ENCODE peak calls at places on chromosomes 1 and 21, in four cellular contexts. T is H1, K is GM12878, B is HepG2. D is an unnamed sample.

GRCh38 chr21:16264314-16264713 is 534.5 kb downstream of the USP25 start:
- DNase-seq in B (no peak), K (no peak), T (no peak), D (no peak)

GRCh38 chr1:59029768-59030167 is 245.9 kb upstream of the JUN start:
- DNase-seq in T (no peak), K (no peak), B (no peak), D (no peak)

GRCh38 chr1:8604041-8604942 is 213.1 kb downstream of the RERE start:
- DNase-seq in B (no peak), T (no peak), K (peak), D (no peak)

GRCh38 chr1:52631759-52632331 is 1.1 kb upstream of the SHISAL2A start:
- DNase-seq in K (no peak), B (no peak), T (no peak), D (peak)

GRCh38 chr1:230822092-230822581 is 46.2 kb downstream of the C1orf198 start:
- DNase-seq in B (no peak), K (no peak), T (peak), D (no peak)

GRCh38 chr1:30726254-30726653 is 2.9 kb upstream of the MATN1 start:
- DNase-seq in T (no peak), K (no peak), B (no peak), D (no peak)

GRCh38 chr1:200811704-200812103 is 61.1 kb upstream of the GPR25 start:
- DNase-seq in K (no peak), B (no peak), T (no peak), D (no peak)

GRCh38 chr1:214516434-214517326 is 34.7 kb downstream of the PTPN14 start:
- DNase-seq in B (peak), K (no peak), T (no peak), D (no peak)

GRCh38 chr1:199124351-199124750 is 485.5 kb downstream of the PTPRC start:
- DNase-seq in K (no peak), T (no peak), B (no peak), D (no peak)

GRCh38 chr1:98388431-98388830 is 273.1 kb upstream of the SNX7 start:
- DNase-seq in K (peak), T (no peak), B (no peak), D (no peak)

GRCh38 chr1:52707927-52708655 is 9.9 kb upstream of the COA7 start:
- DNase-seq in T (no peak), K (no peak), B (peak), D (no peak)

GRCh38 chr1:246005067-246005466 is 502.0 kb downstream of the SMYD3 start:
- DNase-seq in K (no peak), T (no peak), B (no peak), D (no peak)

GRCh38 chr1:24695202-24695974 is 49.9 kb upstream of the CLIC4 start:
- DNase-seq in B (no peak), T (no peak), K (no peak), D (no peak)

GRCh38 chr1:198811436-198811835 is 172.6 kb downstream of the PTPRC start:
- DNase-seq in K (no peak), B (no peak), T (no peak), D (no peak)

GRCh38 chr21:37041706-37042271 is 31.1 kb downstream of the PIGP start:
- DNase-seq in T (no peak), K (no peak), B (no peak), D (no peak)

GRCh38 chr1:233543338-233544255 is 70.3 kb upstream of the KCNK1 start:
- DNase-seq in K (no peak), T (no peak), B (peak), D (no peak)

GRCh38 chr21:18248171-18248570 is 3.5 kb downstream of the CHODL start:
- DNase-seq in T (no peak), B (no peak), K (no peak), D (no peak)

GRCh38 chr21:43824883-43825609 is 35.7 kb downstream of the RRP1 start:
- DNase-seq in T (no peak), K (no peak), B (no peak), D (peak)

GRCh38 chr1:177082855-177083741 is 81.4 kb downstream of the ASTN1 start:
- DNase-seq in B (no peak), K (no peak), T (no peak), D (peak)

GRCh38 chr1:38522998-38523939 is 336.3 kb downstream of the RRAGC start:
- DNase-seq in B (no peak), T (no peak), K (no peak), D (no peak)

GRCh38 chr1:159854101-159854692 is 8.3 kb downstream of the VSIG8 start:
- DNase-seq in B (no peak), K (no peak), T (peak), D (peak)

GRCh38 chr1:95086949-95087533 is 14.3 kb upstream of the ALG14 start:
- DNase-seq in K (no peak), B (peak), T (no peak), D (no peak)

GRCh38 chr1:2253036-2253796 is 25.1 kb downstream of the SKI start:
- DNase-seq in B (no peak), T (no peak), K (no peak), D (no peak)

GRCh38 chr1:113392541-113392940 is 2.2 kb downstream of the MAGI3 start:
- DNase-seq in T (no peak), K (no peak), B (no peak), D (no peak)

GRCh38 chr21:33684923-33685560 is 42.7 kb downstream of the ITSN1 start:
- DNase-seq in K (no peak), T (no peak), B (peak), D (no peak)

GRCh38 chr1:78553859-78554258 is 63.1 kb downstream of the PTGFR start:
- DNase-seq in B (peak), K (no peak), T (no peak), D (no peak)

GRCh38 chr1:42206164-42206563 is 41.6 kb upstream of the GUCA2A start:
- DNase-seq in B (no peak), T (no peak), K (no peak), D (no peak)

GRCh38 chr1:58782308-58783089 is 1.3 kb downstream of the JUN start:
- DNase-seq in B (no peak), T (peak), K (no peak), D (peak)

GRCh38 chr1:171717080-171717479 is 24.8 kb downstream of the VAMP4 start:
- DNase-seq in T (no peak), K (no peak), B (no peak), D (no peak)

GRCh38 chr1:152022521-152022920 is 14.3 kb downstream of the S100A11 start:
- DNase-seq in K (no peak), T (no peak), B (no peak), D (no peak)

GRCh38 chr1:70293186-70293843 is 61.2 kb downstream of the ANKRD13C start:
- DNase-seq in T (no peak), B (no peak), K (no peak), D (no peak)

GRCh38 chr1:244296010-244296409 is 155.7 kb downstream of the ADSS2 start:
- DNase-seq in K (no peak), T (no peak), B (no peak), D (no peak)

GRCh38 chr1:229368347-229368746 is 25.5 kb upstream of the CCSAP start:
- DNase-seq in T (peak), B (no peak), K (peak), D (no peak)

GRCh38 chr1:221605569-221605968 is 136.3 kb downstream of the DUSP10 start:
- DNase-seq in K (no peak), B (no peak), T (no peak), D (no peak)

GRCh38 chr1:91013302-91013701 is 8.5 kb downstream of the ZNF644 start:
- DNase-seq in T (no peak), B (no peak), K (no peak), D (no peak)

GRCh38 chr1:33312413-33312749 is 8.5 kb downstream of the A3GALT2 start:
- DNase-seq in K (no peak), B (no peak), T (no peak), D (no peak)

DNA sequence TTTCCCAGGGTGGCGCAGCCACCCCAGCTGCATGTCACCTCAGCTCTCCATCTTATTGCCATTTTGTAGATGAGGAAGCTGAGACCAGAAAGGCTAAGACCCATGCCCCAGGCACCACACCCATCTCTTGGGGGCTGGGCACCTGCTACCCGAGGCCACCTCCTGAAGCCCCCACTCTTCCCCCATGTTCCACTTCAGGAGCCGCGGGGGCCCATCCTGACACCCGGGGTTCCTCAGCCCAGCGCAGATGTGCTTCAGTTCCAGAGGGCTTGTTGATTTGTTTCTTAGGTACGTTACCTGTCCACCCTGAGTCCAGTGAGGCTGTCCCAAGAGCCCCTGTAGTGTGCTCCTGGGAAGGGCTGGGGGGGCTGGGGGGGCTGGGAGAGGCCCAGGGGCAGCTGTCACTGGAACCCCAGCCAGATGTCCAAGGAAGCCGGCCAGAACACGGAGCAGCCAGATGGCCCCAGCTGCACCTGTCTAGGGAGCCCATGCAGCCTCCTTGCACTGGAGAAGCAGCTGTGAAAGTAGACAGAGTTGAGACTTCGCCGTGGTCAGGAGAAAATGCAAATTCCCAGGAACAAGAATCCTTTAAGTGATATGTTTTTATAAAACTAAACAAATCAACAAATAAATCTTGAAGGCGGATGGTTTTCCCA is 17.1 kb upstream of the CCDC27 start:
- DNase-seq in K (no peak), B (no peak), T (no peak), D (no peak)
- TF ChIP-seq RFX5 in K (no peak), B (no peak), T (no peak), D (no peak)

GRCh38 chr1:100893718-100894117 is 924 bp downstream of the EXTL2 start:
- DNase-seq in T (no peak), K (no peak), B (no peak), D (peak)
- TF ChIP-seq TCF12 in T (no peak), K (no peak), B (no peak), D (no peak)

DNA sequence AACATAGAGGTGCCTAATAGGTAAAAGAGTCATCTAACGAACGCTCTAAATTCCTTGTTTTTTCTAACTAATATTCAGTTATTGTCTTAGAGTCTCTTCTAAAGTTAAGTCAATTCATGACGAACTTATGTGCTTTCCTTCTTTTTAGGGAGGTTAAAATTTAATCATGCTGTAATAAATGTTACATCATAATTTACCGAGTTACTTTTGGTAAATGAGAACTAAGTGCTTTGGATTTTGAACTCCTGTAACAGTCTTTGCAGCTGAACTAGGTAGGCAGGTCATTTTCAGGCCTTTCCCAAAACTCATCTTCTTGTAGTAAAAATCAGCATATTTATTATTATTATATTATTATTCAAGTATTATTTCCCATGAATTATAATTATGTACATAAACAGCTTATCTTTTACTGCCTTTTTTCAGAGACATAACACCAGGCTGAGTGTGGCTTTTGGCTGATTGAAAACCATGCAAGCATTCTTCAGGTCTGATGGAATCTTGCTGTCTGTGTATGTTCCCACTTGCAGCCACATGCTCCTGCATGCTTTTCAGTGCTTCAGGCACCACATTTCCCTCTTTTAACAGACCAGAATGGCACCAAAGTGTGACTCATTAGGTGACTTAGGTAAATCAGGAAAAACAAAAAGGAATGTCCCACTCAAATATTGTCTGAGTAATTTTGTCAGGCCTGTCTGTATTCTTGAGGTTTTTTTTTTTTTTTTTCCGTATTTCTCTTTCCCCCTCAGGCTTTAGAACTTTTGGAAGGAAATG is 81.0 kb upstream of the CD55 start:
- DNase-seq in T (no peak), K (no peak), B (peak), D (no peak)
- TF ChIP-seq MAX in T (no peak), K (no peak), B (peak), D (no peak)

DNA sequence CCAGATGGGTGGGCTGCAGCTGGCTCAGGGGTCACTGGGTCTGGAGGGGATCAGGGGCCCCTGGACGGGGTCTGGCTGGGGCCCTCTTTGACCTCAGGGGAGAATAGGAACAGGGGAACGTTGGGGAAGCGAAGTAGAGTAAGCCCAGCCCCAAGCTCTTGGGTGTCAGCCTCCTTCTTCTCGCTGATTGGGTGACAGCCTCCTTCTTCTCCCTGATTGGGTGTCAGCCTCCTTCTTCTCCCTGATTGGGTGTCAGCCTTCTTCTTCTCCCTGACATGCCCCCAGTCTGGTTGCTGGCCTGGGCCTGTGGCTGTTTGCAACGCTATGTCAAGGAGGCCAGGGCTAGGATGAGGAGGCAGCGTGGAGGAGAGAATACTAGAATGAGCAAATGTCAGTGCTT is 76.7 kb upstream of the CASZ1 start:
- DNase-seq in B (no peak), K (no peak), T (no peak), D (no peak)
- TF ChIP-seq RFX5 in B (no peak), K (no peak), T (no peak), D (no peak)

DNA sequence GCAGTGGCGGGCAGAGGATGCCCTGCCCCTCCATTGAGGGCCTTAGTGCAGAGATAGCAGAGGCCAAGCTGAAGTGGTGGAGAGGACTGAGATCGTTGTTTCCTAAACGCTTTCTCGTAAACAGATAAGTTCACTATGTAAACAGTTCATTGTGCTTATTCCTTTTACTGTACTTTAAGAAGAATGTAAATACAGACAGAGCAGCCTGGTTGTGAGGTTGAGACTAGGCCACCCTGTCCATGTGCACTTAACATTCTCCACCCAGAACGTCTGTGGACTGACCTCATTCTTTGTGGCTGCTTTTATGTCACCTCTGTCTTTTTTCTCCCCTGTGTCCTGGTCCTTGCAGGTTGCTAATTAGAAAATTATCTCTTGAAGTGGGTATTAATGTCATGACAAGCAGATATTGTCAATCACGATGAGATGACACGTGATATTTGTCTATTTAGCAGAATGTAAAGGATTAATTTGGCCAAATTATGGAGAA is 8.5 kb downstream of the CENPS start:
- DNase-seq in K (no peak), B (peak), T (no peak), D (no peak)
- TF ChIP-seq TCF12 in K (no peak), B (no peak), T (no peak), D (no peak)

D was measured in SK-N-SH.